ENCODE peak calls at places on chromosomes 2 and 18, in six cellular contexts. One of them, this sample, is unnamed.

GRCh38 chr2:138622606-138623005 is 121.0 kb downstream of the SPOPL start:
- DNase-seq in HepG2: no peak
- DNase-seq in H1: no peak
- DNase-seq in GM12891: no peak
- DNase-seq in GM12878: no peak
- DNase-seq in K562: no peak
- DNase-seq in this sample: no peak

GRCh38 chr18:74528478-74528877 is 5.8 kb upstream of the CNDP1 start:
- DNase-seq in HepG2: no peak
- DNase-seq in H1: no peak
- DNase-seq in GM12891: no peak
- DNase-seq in GM12878: no peak
- DNase-seq in K562: no peak
- DNase-seq in this sample: no peak

GRCh38 chr2:129748653-129749052 is 230.8 kb upstream of the RAB6C start:
- DNase-seq in HepG2: peak
- DNase-seq in H1: no peak
- DNase-seq in GM12891: no peak
- DNase-seq in GM12878: no peak
- DNase-seq in K562: no peak
- DNase-seq in this sample: no peak

GRCh38 chr2:36329746-36330145 is 25.8 kb upstream of the CRIM1 start:
- DNase-seq in HepG2: peak
- DNase-seq in H1: no peak
- DNase-seq in GM12891: no peak
- DNase-seq in GM12878: no peak
- DNase-seq in K562: no peak
- DNase-seq in this sample: no peak

GRCh38 chr2:186349508-186349907 is 136.6 kb upstream of the ZC3H15 start:
- DNase-seq in HepG2: no peak
- DNase-seq in H1: no peak
- DNase-seq in GM12891: no peak
- DNase-seq in GM12878: no peak
- DNase-seq in K562: no peak
- DNase-seq in this sample: no peak

GRCh38 chr18:45569566-45569965 is 45.7 kb upstream of the SLC14A2 start:
- DNase-seq in HepG2: no peak
- DNase-seq in H1: no peak
- DNase-seq in GM12891: no peak
- DNase-seq in GM12878: no peak
- DNase-seq in K562: no peak
- DNase-seq in this sample: no peak

GRCh38 chr18:26961805-26962204 is 96.3 kb upstream of the AQP4 start:
- DNase-seq in HepG2: no peak
- DNase-seq in H1: no peak
- DNase-seq in GM12891: no peak
- DNase-seq in GM12878: no peak
- DNase-seq in K562: no peak
- DNase-seq in this sample: no peak

GRCh38 chr2:233811732-233812131 is 33.6 kb downstream of the MROH2A start:
- DNase-seq in HepG2: no peak
- DNase-seq in H1: no peak
- DNase-seq in GM12891: no peak
- DNase-seq in GM12878: no peak
- DNase-seq in K562: no peak
- DNase-seq in this sample: no peak

GRCh38 chr18:79626905-79627749 is 52.5 kb upstream of the CTDP1 start:
- DNase-seq in HepG2: no peak
- DNase-seq in H1: no peak
- DNase-seq in GM12891: no peak
- DNase-seq in GM12878: no peak
- DNase-seq in K562: no peak
- DNase-seq in this sample: no peak

GRCh38 chr2:207135801-207136457 is 29.8 kb downstream of the KLF7 start:
- DNase-seq in HepG2: no peak
- DNase-seq in H1: no peak
- DNase-seq in GM12891: no peak
- DNase-seq in GM12878: no peak
- DNase-seq in K562: no peak
- DNase-seq in this sample: no peak

GRCh38 chr2:106193491-106193976 is 567 bp downstream of the UXS1 start:
- DNase-seq in HepG2: peak
- DNase-seq in H1: peak
- DNase-seq in GM12891: peak
- DNase-seq in GM12878: no peak
- DNase-seq in K562: peak
- DNase-seq in this sample: peak

GRCh38 chr2:19811186-19811585 is 90.6 kb downstream of the TTC32 start:
- DNase-seq in HepG2: no peak
- DNase-seq in H1: peak
- DNase-seq in GM12891: no peak
- DNase-seq in GM12878: no peak
- DNase-seq in K562: no peak
- DNase-seq in this sample: no peak

GRCh38 chr2:19810637-19811036 is 91.1 kb downstream of the TTC32 start:
- DNase-seq in HepG2: no peak
- DNase-seq in H1: peak
- DNase-seq in GM12891: no peak
- DNase-seq in GM12878: no peak
- DNase-seq in K562: no peak
- DNase-seq in this sample: no peak

GRCh38 chr2:19809206-19809605 is 92.6 kb downstream of the TTC32 start:
- DNase-seq in HepG2: no peak
- DNase-seq in H1: peak
- DNase-seq in GM12891: no peak
- DNase-seq in GM12878: no peak
- DNase-seq in K562: no peak
- DNase-seq in this sample: no peak

GRCh38 chr2:19810148-19810547 is 91.6 kb downstream of the TTC32 start:
- DNase-seq in HepG2: no peak
- DNase-seq in H1: peak
- DNase-seq in GM12891: no peak
- DNase-seq in GM12878: no peak
- DNase-seq in K562: no peak
- DNase-seq in this sample: no peak

GRCh38 chr2:19812166-19812565 is 89.6 kb downstream of the TTC32 start:
- DNase-seq in HepG2: no peak
- DNase-seq in H1: peak
- DNase-seq in GM12891: no peak
- DNase-seq in GM12878: no peak
- DNase-seq in K562: no peak
- DNase-seq in this sample: no peak
- TF ChIP-seq POLR2AphosphoS5 in HepG2: no peak
- TF ChIP-seq POLR2AphosphoS5 in H1: no peak
- TF ChIP-seq POLR2AphosphoS5 in GM12891: no peak
- TF ChIP-seq POLR2AphosphoS5 in GM12878: no peak
- TF ChIP-seq POLR2AphosphoS5 in K562: no peak
- TF ChIP-seq POLR2AphosphoS5 in this sample: no peak

GRCh38 chr2:212213191-212213590 is 325.4 kb downstream of the ERBB4 start:
- DNase-seq in HepG2: no peak
- DNase-seq in H1: no peak
- DNase-seq in GM12891: no peak
- DNase-seq in GM12878: no peak
- DNase-seq in K562: no peak
- DNase-seq in this sample: no peak

DNA sequence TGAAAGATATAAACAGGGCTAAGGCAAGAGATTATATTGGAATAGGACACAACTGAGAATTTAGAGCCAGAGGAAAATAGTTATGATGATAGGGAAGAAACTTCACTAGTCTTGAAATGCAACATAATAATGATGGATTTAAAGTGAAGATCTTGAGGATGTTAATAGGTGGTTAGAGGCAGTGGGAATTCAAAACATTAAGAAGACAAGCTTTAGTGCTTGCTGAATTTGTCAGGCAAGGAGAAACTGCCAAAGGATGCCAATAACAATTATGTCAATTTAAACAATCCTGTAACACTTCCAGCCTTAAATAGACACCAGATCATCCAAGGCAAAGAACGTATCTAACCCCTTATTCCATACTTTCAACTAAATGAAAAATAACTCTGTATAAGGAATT is 330.1 kb downstream of the ERBB4 start:
- DNase-seq in HepG2: no peak
- DNase-seq in H1: no peak
- DNase-seq in GM12891: no peak
- DNase-seq in GM12878: no peak
- DNase-seq in K562: no peak
- DNase-seq in this sample: no peak
- TF ChIP-seq TAF1 in HepG2: no peak
- TF ChIP-seq TAF1 in H1: no peak
- TF ChIP-seq TAF1 in GM12891: no peak
- TF ChIP-seq TAF1 in GM12878: no peak
- TF ChIP-seq TAF1 in K562: no peak
- TF ChIP-seq TAF1 in this sample: no peak

DNA sequence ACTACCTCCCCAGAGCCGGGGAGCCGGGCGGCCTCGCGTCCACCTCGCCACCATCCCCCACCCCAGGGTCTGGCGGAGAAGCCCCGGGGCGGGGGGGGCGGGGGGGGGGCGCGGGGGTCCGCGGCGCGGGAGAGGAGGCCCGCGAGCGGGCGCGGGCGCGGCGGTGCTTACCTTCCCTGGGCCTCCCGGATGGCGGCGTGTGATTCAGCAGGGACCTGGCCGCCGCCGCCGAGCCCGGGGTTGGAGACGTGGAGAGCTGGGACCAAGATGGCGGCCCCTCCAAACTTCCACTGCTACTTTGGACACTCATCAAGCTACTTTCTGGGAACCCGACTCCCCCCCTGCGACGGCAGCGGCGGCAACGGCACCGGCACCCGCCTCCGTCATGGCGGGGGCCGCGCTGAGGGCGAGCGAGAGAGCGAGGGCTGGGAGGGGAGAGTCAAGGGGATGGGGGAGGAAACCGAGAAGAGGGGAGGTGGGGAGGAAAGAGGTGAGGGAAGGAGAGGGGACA is 519 bp downstream of the TLK1 start:
- DNase-seq in HepG2: peak
- DNase-seq in H1: no peak
- DNase-seq in GM12891: peak
- DNase-seq in GM12878: no peak
- DNase-seq in K562: peak
- DNase-seq in this sample: peak
- TF ChIP-seq POLR2A in HepG2: no peak
- TF ChIP-seq POLR2A in H1: no peak
- TF ChIP-seq POLR2A in GM12891: no peak
- TF ChIP-seq POLR2A in GM12878: peak
- TF ChIP-seq POLR2A in K562: peak
- TF ChIP-seq POLR2A in this sample: no peak

DNA sequence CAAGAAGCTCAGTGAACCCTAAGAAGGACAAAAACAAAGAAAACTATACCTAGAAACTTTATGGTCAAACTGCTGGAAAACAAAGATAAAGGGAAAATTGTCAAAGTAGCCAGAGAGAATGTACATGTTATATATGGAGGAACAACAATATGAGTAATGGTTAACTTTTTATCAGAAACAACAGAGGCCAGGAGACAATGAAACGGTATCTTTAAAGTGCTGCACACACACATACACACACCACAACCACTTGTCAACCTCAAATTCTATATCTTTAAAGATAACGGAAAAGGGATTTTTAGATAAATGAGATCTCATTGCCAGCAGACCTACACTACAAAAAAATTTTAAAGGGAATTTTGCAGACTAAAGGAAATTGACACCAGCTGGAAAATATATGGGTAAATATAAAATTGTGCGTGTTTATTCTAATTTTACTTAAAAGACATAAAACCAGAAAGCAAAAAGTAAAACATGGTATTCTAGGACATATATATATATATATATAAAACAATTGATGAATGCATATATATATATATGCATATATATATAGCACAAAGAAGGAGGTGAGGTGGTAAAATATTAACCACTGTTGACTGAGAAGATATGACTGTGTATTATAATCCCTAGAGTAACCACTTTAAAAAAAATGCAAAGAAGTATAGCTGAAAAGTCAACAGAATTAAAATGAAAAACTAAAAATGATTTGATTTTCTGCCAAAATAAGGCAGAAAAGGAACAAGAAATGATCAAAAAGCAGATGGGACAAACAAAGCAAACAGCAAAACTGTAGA is 172.0 kb downstream of the SRBD1 start:
- DNase-seq in HepG2: no peak
- DNase-seq in H1: no peak
- DNase-seq in GM12891: no peak
- DNase-seq in GM12878: no peak
- DNase-seq in K562: no peak
- DNase-seq in this sample: no peak
- TF ChIP-seq POLR2AphosphoS5 in HepG2: no peak
- TF ChIP-seq POLR2AphosphoS5 in H1: no peak
- TF ChIP-seq POLR2AphosphoS5 in GM12891: no peak
- TF ChIP-seq POLR2AphosphoS5 in GM12878: no peak
- TF ChIP-seq POLR2AphosphoS5 in K562: no peak
- TF ChIP-seq POLR2AphosphoS5 in this sample: no peak

DNA sequence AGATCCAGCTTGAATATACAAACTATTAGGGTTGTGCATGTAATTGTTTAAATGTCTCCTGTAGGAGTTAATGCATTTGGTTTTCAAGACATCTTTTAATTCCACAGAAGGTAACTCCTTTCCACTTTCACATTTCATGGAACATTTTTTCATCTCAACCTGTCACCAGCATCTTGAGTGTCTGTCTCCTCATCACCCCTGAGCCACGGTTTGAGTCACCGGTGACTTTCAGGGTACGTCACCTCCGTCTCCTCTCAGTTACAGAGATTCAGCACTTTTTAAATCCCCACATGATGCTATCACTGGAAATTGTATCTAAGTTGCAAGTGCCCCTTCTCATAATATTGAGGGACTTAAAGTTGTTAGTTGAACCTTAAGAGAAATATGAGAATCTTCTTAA is 25.3 kb downstream of the GPR55 start:
- DNase-seq in HepG2: no peak
- DNase-seq in H1: no peak
- DNase-seq in GM12891: no peak
- DNase-seq in GM12878: no peak
- DNase-seq in K562: no peak
- DNase-seq in this sample: no peak
- TF ChIP-seq TAF1 in HepG2: no peak
- TF ChIP-seq TAF1 in H1: no peak
- TF ChIP-seq TAF1 in GM12891: no peak
- TF ChIP-seq TAF1 in GM12878: no peak
- TF ChIP-seq TAF1 in K562: no peak
- TF ChIP-seq TAF1 in this sample: no peak

GRCh38 chr18:32298289-32298688 is 108.5 kb downstream of the MEP1B start:
- DNase-seq in HepG2: no peak
- DNase-seq in H1: no peak
- DNase-seq in GM12891: no peak
- DNase-seq in GM12878: no peak
- DNase-seq in K562: no peak
- DNase-seq in this sample: no peak
- TF ChIP-seq POLR2A in HepG2: no peak
- TF ChIP-seq POLR2A in H1: no peak
- TF ChIP-seq POLR2A in GM12891: no peak
- TF ChIP-seq POLR2A in GM12878: no peak
- TF ChIP-seq POLR2A in K562: no peak
- TF ChIP-seq POLR2A in this sample: no peak

This sample was measured in GM12892.